ENCODE peak calls at places on chromosomes 13 and 19, in seven cellular contexts. S, Y, F, O, I, N and Z are unnamed samples.

GRCh38 chr13:112733661-112734379 is 44.0 kb downstream of the ATP11A start:
- DNase-seq in Y (no peak), F (no peak), N (no peak), I (peak), S (peak), O (no peak), Z (no peak)

GRCh38 chr13:108915095-108915633 is 285.8 kb downstream of the MYO16 start:
- DNase-seq in O (no peak), I (peak), Y (no peak), N (no peak), F (no peak), S (peak), Z (no peak)

GRCh38 chr13:44792096-44792495 is 197.2 kb downstream of the NUFIP1 start:
- DNase-seq in S (no peak), I (no peak), N (no peak), F (no peak), Y (no peak), O (no peak), Z (no peak)

GRCh38 chr19:4089400-4089908 is 22.8 kb upstream of the ZBTB7A start:
- DNase-seq in Y (no peak), S (no peak), I (no peak), F (peak), N (peak), O (no peak), Z (peak)

GRCh38 chr19:1206733-1207301 is 1.2 kb downstream of the STK11 start:
- DNase-seq in Y (no peak), O (no peak), S (peak), F (peak), I (no peak), N (no peak), Z (peak)

GRCh38 chr13:99312493-99312883 is 5.3 kb upstream of the GPR183 start:
- DNase-seq in Y (peak), S (peak), N (no peak), F (no peak), O (peak), I (peak), Z (peak)

GRCh38 chr19:1076951-1077350 is 10.0 kb downstream of the ARHGAP45 start:
- DNase-seq in N (peak), I (no peak), F (peak), Y (peak), O (no peak), S (no peak), Z (peak)

GRCh38 chr19:46624958-46625661 is at the start of gene PTGIR:
- DNase-seq in S (peak), N (no peak), Y (peak), O (no peak), F (peak), I (peak), Z (no peak)

GRCh38 chr13:40402931-40403412 is 263.5 kb downstream of the FOXO1 start:
- DNase-seq in O (no peak), F (no peak), S (peak), I (peak), Y (no peak), N (no peak), Z (no peak)

GRCh38 chr13:27619711-27620376 is 485 bp downstream of the LNX2 start:
- DNase-seq in S (peak), N (peak), F (peak), Y (peak), O (no peak), I (peak), Z (no peak)

GRCh38 chr13:65562305-65562704 is 1667.8 kb downstream of the PCDH9 start:
- DNase-seq in N (no peak), F (no peak), I (no peak), O (no peak), S (no peak), Y (no peak), Z (no peak)

GRCh38 chr13:95492044-95492801 is 60.3 kb upstream of the CLDN10 start:
- DNase-seq in N (no peak), I (no peak), O (no peak), F (no peak), S (no peak), Y (no peak), Z (no peak)